ENCODE peak calls at places on chromosomes 7 and 10, in eight cellular contexts. G is pancreas, H is right lobe of liver, U is PC-3, O is IMR-90, V is Peyer's patch, F is hepatocyte, B is H9. W is an unnamed sample.

GRCh38 chr10:3496138-3496537 is 288.9 kb downstream of the KLF6 start:
- DNase-seq in H (no peak), F (no peak), V (no peak), G (no peak), B (no peak), U (no peak), O (no peak), W (no peak)

GRCh38 chr7:151143261-151144015 is 24.1 kb downstream of the GBX1 start:
- DNase-seq in H (no peak), V (peak; percentile 40), G (no peak), O (no peak), B (peak; percentile 21), F (no peak), U (no peak), W (no peak)

GRCh38 chr10:75351637-75352036 is 49.9 kb downstream of the ZNF503 start:
- DNase-seq in U (no peak), F (no peak), O (no peak), H (no peak), B (no peak), V (no peak), G (no peak), W (no peak)

GRCh38 chr7:142438235-142438922 is 180.5 kb upstream of the PRSS58 start:
- DNase-seq in G (no peak), V (peak; percentile 53), H (no peak), U (peak; percentile 71), B (peak; percentile 66), F (peak; percentile 34), O (peak; percentile 64), W (peak; percentile 38)

GRCh38 chr7:4136501-4137110 is 545.5 kb upstream of the FOXK1 start:
- DNase-seq in G (no peak), F (no peak), U (no peak), B (no peak), V (no peak), O (no peak), H (no peak), W (no peak)

GRCh38 chr7:91694221-91694856 is 186.2 kb downstream of the MTERF1 start:
- DNase-seq in H (no peak), V (no peak), G (no peak), O (no peak), B (no peak), U (no peak), F (no peak), W (no peak)

GRCh38 chr7:43148161-43148731 is 35.8 kb downstream of the HECW1 start:
- DNase-seq in B (no peak), O (peak; percentile 23), H (no peak), G (no peak), F (no peak), V (no peak), U (peak; percentile 27), W (no peak)

GRCh38 chr10:132532174-132532573 is 5.4 kb upstream of the INPP5A start:
- DNase-seq in H (no peak), O (no peak), V (peak; percentile 48), F (no peak), U (no peak), B (no peak), G (no peak), W (no peak)

GRCh38 chr7:7972128-7972527 is 3.5 kb downstream of the GLCCI1 start:
- DNase-seq in F (no peak), G (no peak), U (no peak), B (no peak), O (peak; percentile 6), V (no peak), H (no peak), W (no peak)

GRCh38 chr7:154906736-154907355 is 96.1 kb downstream of the PAXIP1 start:
- DNase-seq in O (no peak), H (no peak), V (no peak), F (no peak), G (no peak), U (no peak), B (no peak), W (no peak)

GRCh38 chr10:79433324-79434222 is 11.9 kb downstream of the ZCCHC24 start:
- DNase-seq in F (peak; percentile 53), G (no peak), B (no peak), U (no peak), V (no peak), O (no peak), H (no peak), W (no peak)

GRCh38 chr7:2164646-2165045 is 68.1 kb downstream of the MAD1L1 start:
- DNase-seq in B (no peak), F (no peak), U (no peak), O (no peak), G (no peak), V (no peak), H (no peak), W (no peak)

GRCh38 chr10:484925-485661 is 204.4 kb downstream of the DIP2C start:
- DNase-seq in U (peak; percentile 7), H (no peak), F (no peak), B (peak; percentile 26), G (no peak), V (peak; percentile 51), O (no peak), W (no peak)

GRCh38 chr10:97000487-97001182 is 168.5 kb downstream of the LCOR start:
- DNase-seq in O (no peak), V (peak; percentile 74), F (peak; percentile 38), U (peak; percentile 70), H (peak; percentile 56), B (peak; percentile 65), G (no peak), W (no peak)

GRCh38 chr10:5945561-5946418 is 31.6 kb downstream of the IL15RA start:
- DNase-seq in V (peak; percentile 67), F (peak; percentile 32), O (peak; percentile 97), H (peak; percentile 67), B (no peak), U (peak; percentile 76), G (no peak), W (no peak)

GRCh38 chr10:48935141-48935540 is 4.5 kb downstream of the LRRC18 start:
- DNase-seq in B (peak; percentile 23), O (no peak), V (no peak), G (no peak), U (no peak), H (no peak), F (no peak), W (no peak)

GRCh38 chr7:136303162-136303561 is 326.0 kb upstream of the MTPN start:
- DNase-seq in V (no peak), O (no peak), H (no peak), G (no peak), U (no peak), B (no peak), F (no peak), W (no peak)

GRCh38 chr10:79413196-79413595 is 32.2 kb downstream of the ZCCHC24 start:
- DNase-seq in U (peak; percentile 99), B (no peak), H (peak; percentile 51), F (no peak), O (peak; percentile 41), G (no peak), V (no peak), W (no peak)

GRCh38 chr7:52669031-52669430 is 366.4 kb upstream of the POM121L12 start:
- DNase-seq in U (no peak), O (no peak), F (no peak), H (no peak), V (no peak), G (no peak), B (peak; percentile 26), W (no peak)

GRCh38 chr7:44767912-44768662 is 19.4 kb downstream of the ZMIZ2 start:
- DNase-seq in O (peak; percentile 77), F (peak; percentile 59), G (peak; percentile 85), U (no peak), B (no peak), H (peak; percentile 64), V (peak; percentile 83), W (peak; percentile 82)

GRCh38 chr7:37494940-37495339 is 46.3 kb upstream of the ELMO1 start:
- DNase-seq in V (no peak), G (no peak), B (no peak), O (no peak), U (no peak), F (no peak), H (no peak), W (no peak)

DNA sequence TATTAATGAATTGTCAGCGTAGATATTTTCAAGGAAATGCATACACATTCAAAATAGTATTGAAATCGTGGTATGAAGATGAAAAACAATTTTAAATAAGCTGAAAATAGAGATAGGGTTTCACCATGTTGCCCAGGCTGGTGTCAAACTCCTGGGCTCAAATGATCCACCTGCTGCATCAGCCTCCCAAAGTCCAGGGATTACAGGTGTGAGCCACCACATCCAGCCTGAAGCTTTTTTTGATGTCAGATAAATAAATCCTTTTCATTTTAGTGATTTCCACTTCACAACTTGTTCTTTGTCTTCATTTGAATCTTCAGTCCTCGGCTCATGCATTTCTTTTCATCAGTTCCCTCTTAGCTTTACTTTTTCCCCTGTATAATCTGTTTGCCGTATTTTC is 4.6 kb downstream of the CDK13 start:
- DNase-seq in F (no peak), G (no peak), U (no peak), V (no peak), O (no peak), B (no peak), H (no peak), W (no peak)
- H3K4me1 ChIP-seq in F (peaks cover 25% of the 10 kb centered on the region), G (peaks cover 36% of the 10 kb centered on the region), U (peaks cover 11% of the 10 kb centered on the region), V (no peaks in the 10 kb centered on the region), O (peaks cover 7% of the 10 kb centered on the region), B (peaks cover 2% of the 10 kb centered on the region), H (peaks cover 58% of the 10 kb centered on the region), W (peaks cover 36% of the 10 kb centered on the region)

GRCh38 chr7:55484241-55484640 is 88.1 kb downstream of the VOPP1 start:
- DNase-seq in B (peak; percentile 5), U (no peak), O (no peak), H (no peak), G (no peak), V (peak; percentile 42), F (no peak), W (no peak)

GRCh38 chr7:55486991-55487390 is 85.3 kb downstream of the VOPP1 start:
- DNase-seq in O (no peak), B (no peak), V (no peak), F (no peak), G (no peak), H (no peak), U (no peak), W (no peak)

GRCh38 chr7:55484834-55485233 is 87.5 kb downstream of the VOPP1 start:
- DNase-seq in G (no peak), H (no peak), V (peak; percentile 19), O (no peak), U (no peak), B (peak; percentile 11), F (no peak), W (no peak)

GRCh38 chr7:55486172-55486550 is 86.1 kb downstream of the VOPP1 start:
- DNase-seq in H (no peak), B (no peak), G (no peak), V (peak; percentile 24), U (no peak), F (no peak), O (no peak), W (no peak)

GRCh38 chr7:55485501-55486171 is 86.7 kb downstream of the VOPP1 start:
- DNase-seq in F (no peak), G (no peak), V (peak; percentile 44), H (no peak), B (peak; percentile 16), U (no peak), O (no peak), W (no peak)
- H3K4me1 ChIP-seq in F (no peaks in the 10 kb centered on the region), G (no peaks in the 10 kb centered on the region), V (no peaks in the 10 kb centered on the region), H (no peaks in the 10 kb centered on the region), B (no peaks in the 10 kb centered on the region), U (no peaks in the 10 kb centered on the region), O (peaks cover 6% of the 10 kb centered on the region), W (no peaks in the 10 kb centered on the region)

GRCh38 chr10:57948796-57949195 is 318.9 kb downstream of the IPMK start:
- DNase-seq in O (no peak), G (no peak), B (no peak), V (no peak), H (no peak), F (no peak), U (no peak), W (no peak)
- H3K4me1 ChIP-seq in O (no peaks in the 10 kb centered on the region), G (no peaks in the 10 kb centered on the region), B (no peaks in the 10 kb centered on the region), V (no peaks in the 10 kb centered on the region), H (no peaks in the 10 kb centered on the region), F (no peaks in the 10 kb centered on the region), U (no peaks in the 10 kb centered on the region), W (no peaks in the 10 kb centered on the region)

GRCh38 chr10:72855129-72855528 is 38.4 kb upstream of the OIT3 start:
- DNase-seq in B (no peak), G (no peak), O (no peak), V (no peak), U (no peak), F (no peak), H (no peak), W (no peak)
- H3K4me1 ChIP-seq in B (no peaks in the 10 kb centered on the region), G (no peaks in the 10 kb centered on the region), O (no peaks in the 10 kb centered on the region), V (no peaks in the 10 kb centered on the region), U (no peaks in the 10 kb centered on the region), F (no peaks in the 10 kb centered on the region), H (no peaks in the 10 kb centered on the region), W (no peaks in the 10 kb centered on the region)